ENCODE peak calls at places on chromosomes 4 and X, in nine cellular contexts. C, H, Q, G, T, L, O, M and E are unnamed samples.

GRCh38 chr4:78876568-78877320 is 62.5 kb downstream of the PAQR3 start:
- DNase-seq in T (no peak), L (no peak), H (peak; percentile 48), O (no peak), M (no peak), C (no peak), Q (no peak), G (no peak), E (no peak)

GRCh38 chr4:75834095-75834771 is 68.0 kb downstream of the PPEF2 start:
- DNase-seq in O (no peak), T (no peak), H (no peak), C (no peak), M (no peak), Q (no peak), L (no peak), G (no peak), E (no peak)

GRCh38 chr4:185128272-185129119 is 14.6 kb upstream of the SLC25A4 start:
- DNase-seq in T (peak; percentile 76), L (no peak), G (peak; percentile 83), M (no peak), C (no peak), H (no peak), O (peak; percentile 22), Q (no peak), E (peak; percentile 88)

GRCh38 chr4:118918388-118918787 is 29.7 kb downstream of the SYNPO2 start:
- DNase-seq in M (no peak), O (no peak), G (no peak), H (no peak), T (no peak), L (no peak), C (no peak), Q (no peak), E (no peak)

GRCh38 chr4:151488968-151489367 is 80.0 kb downstream of the FHIP1A start:
- DNase-seq in H (no peak), T (no peak), L (no peak), M (no peak), Q (no peak), G (no peak), C (no peak), O (no peak), E (no peak)

GRCh38 chrX:119605739-119606507 is at the start of gene NKRF:
- DNase-seq in M (peak; percentile 93), Q (peak; percentile 85), C (peak; percentile 78), L (peak; percentile 82), H (peak; percentile 76), G (peak; percentile 85), T (peak; percentile 90), O (peak; percentile 94), E (peak; percentile 94)

GRCh38 chr4:173025131-173025530 is 143.5 kb upstream of the GALNT7 start:
- DNase-seq in O (peak; percentile 26), L (peak; percentile 38), C (peak; percentile 16), T (peak; percentile 91), G (peak; percentile 60), Q (no peak), M (no peak), H (peak; percentile 50), E (no peak)

GRCh38 chr4:82851318-82851717 is 39.6 kb downstream of the SEC31A start:
- DNase-seq in T (no peak), L (no peak), H (no peak), Q (no peak), M (no peak), O (no peak), C (no peak), G (no peak), E (no peak)

GRCh38 chr4:152454398-152455011 is 81.4 kb downstream of the FBXW7 start:
- DNase-seq in H (no peak), C (no peak), L (peak; percentile 21), O (no peak), Q (no peak), G (peak; percentile 51), T (peak; percentile 38), M (no peak), E (no peak)

GRCh38 chr4:102007959-102008425 is 217.5 kb downstream of the BANK1 start:
- DNase-seq in C (no peak), L (no peak), G (no peak), M (no peak), T (no peak), O (no peak), Q (no peak), H (no peak), E (no peak)

GRCh38 chr4:67437974-67438713 is 107.2 kb downstream of the CENPC start:
- DNase-seq in M (no peak), O (no peak), L (peak; percentile 11), H (peak; percentile 27), T (no peak), G (no peak), C (no peak), Q (no peak), E (no peak)
- H3K27ac ChIP-seq in M (no peak overlapping the region), O (no peak overlapping the region), L (no peak overlapping the region), H (no peak overlapping the region), T (no peak overlapping the region), G (no peak overlapping the region), C (no peak overlapping the region), Q (no peak overlapping the region), E (no peak overlapping the region)

GRCh38 chrX:55451990-55452824 is at the start of gene MAGEH1:
- DNase-seq in H (peak; percentile 52), M (peak; percentile 83), C (peak; percentile 55), G (peak; percentile 74), Q (peak; percentile 65), L (peak; percentile 52), T (peak; percentile 69), O (peak; percentile 84), E (peak; percentile 87)
- TF ChIP-seq POLR2AphosphoS5 in H (no peak), M (no peak), C (peak; percentile 63), G (peak; percentile 26), Q (no peak), L (no peak), T (peak; percentile 61), O (peak; percentile 73), E (no peak)

GRCh38 chr4:32341342-32341741 is 1621.2 kb downstream of the PCDH7 start:
- DNase-seq in O (no peak), T (no peak), L (no peak), M (no peak), H (no peak), Q (no peak), G (no peak), C (no peak), E (no peak)

GRCh38 chr4:32337403-32337802 is 1617.2 kb downstream of the PCDH7 start:
- DNase-seq in C (no peak), L (no peak), O (no peak), T (no peak), H (no peak), G (no peak), M (no peak), Q (no peak), E (no peak)

GRCh38 chr4:32334759-32335158 is 1614.6 kb downstream of the PCDH7 start:
- DNase-seq in H (no peak), C (no peak), G (no peak), Q (no peak), M (no peak), O (no peak), T (no peak), L (no peak), E (no peak)

GRCh38 chr4:32342054-32342453 is 1621.9 kb downstream of the PCDH7 start:
- DNase-seq in G (no peak), O (no peak), T (no peak), M (no peak), H (no peak), Q (no peak), C (no peak), L (no peak), E (no peak)

DNA sequence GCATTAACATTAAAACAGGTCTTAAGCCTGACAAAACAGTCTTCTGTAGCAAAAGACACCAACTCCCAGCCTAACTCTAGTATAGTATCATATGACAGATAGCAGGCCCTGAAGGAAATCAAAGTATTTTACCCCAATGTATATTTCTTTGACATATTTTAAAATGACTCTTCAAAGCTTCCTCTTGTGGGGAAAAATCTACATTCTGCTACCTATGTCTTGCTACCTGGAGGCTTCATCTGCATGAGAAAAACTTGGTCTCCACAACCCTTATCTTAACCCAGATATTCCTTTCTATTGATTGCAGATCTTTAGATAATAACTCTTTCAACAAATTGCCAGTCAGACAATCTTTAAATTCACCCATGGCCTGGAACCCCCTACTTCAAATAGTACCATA is 1620.4 kb downstream of the PCDH7 start:
- DNase-seq in O (no peak), G (no peak), M (no peak), C (no peak), T (peak; percentile 17), H (no peak), L (no peak), Q (no peak), E (no peak)
- H3K27ac ChIP-seq in O (peak overlapping the region; percentile 48), G (no peak overlapping the region), M (no peak overlapping the region), C (no peak overlapping the region), T (no peak overlapping the region), H (no peak overlapping the region), L (no peak overlapping the region), Q (no peak overlapping the region), E (no peak overlapping the region)

GRCh38 chr4:100811046-100811445 is 293.2 kb upstream of the EMCN start:
- DNase-seq in H (no peak), T (peak; percentile 36), Q (no peak), O (no peak), C (no peak), G (no peak), M (no peak), L (no peak), E (no peak)
- TF ChIP-seq POLR2AphosphoS5 in H (no peak), T (no peak), Q (no peak), O (no peak), C (no peak), G (no peak), M (no peak), L (no peak), E (no peak)

GRCh38 chr4:2364654-2365053 is 53.8 kb downstream of the ZFYVE28 start:
- DNase-seq in M (peak; percentile 68), G (no peak), O (peak; percentile 31), Q (peak; percentile 51), T (no peak), L (no peak), C (no peak), H (no peak), E (peak; percentile 92)
- H3K27ac ChIP-seq in M (no peak overlapping the region), G (no peak overlapping the region), O (no peak overlapping the region), Q (peak overlapping the region; percentile 5), T (no peak overlapping the region), L (no peak overlapping the region), C (no peak overlapping the region), H (no peak overlapping the region), E (no peak overlapping the region)

GRCh38 chr4:5098176-5098575 is 46.9 kb downstream of the STK32B start:
- DNase-seq in H (no peak), G (no peak), M (no peak), Q (no peak), L (no peak), O (no peak), C (no peak), T (no peak), E (no peak)
- TF ChIP-seq POLR2AphosphoS5 in H (no peak), G (no peak), M (no peak), Q (no peak), L (no peak), O (no peak), C (no peak), T (no peak), E (no peak)

GRCh38 chr4:1112821-1113182 is 562 bp downstream of the RNF212 start:
- DNase-seq in C (no peak), H (no peak), O (no peak), L (no peak), T (no peak), G (no peak), Q (no peak), M (no peak), E (no peak)
- H3K27ac ChIP-seq in C (no peak overlapping the region), H (no peak overlapping the region), O (no peak overlapping the region), L (no peak overlapping the region), T (no peak overlapping the region), G (no peak overlapping the region), Q (no peak overlapping the region), M (no peak overlapping the region), E (no peak overlapping the region)